ENCODE peak calls at places on chromosomes 5 and 9, in nine cellular contexts. Z, K, W, N, E, U, I, P and B are unnamed samples.

GRCh38 chr5:10896016-10896415 is 135.0 kb upstream of the DAP start:
- DNase-seq in I (no peak), P (no peak), Z (no peak), K (no peak), E (no peak), U (no peak), W (no peak), N (no peak), B (no peak)

GRCh38 chr9:132638240-132638639 is 31.5 kb downstream of the DDX31 start:
- DNase-seq in K (no peak), W (no peak), N (peak), I (no peak), P (peak), E (no peak), U (no peak), Z (no peak), B (peak)

GRCh38 chr9:26947736-26948135 is 694 bp upstream of the PLAA start:
- DNase-seq in N (no peak), I (no peak), K (no peak), P (no peak), Z (no peak), W (no peak), E (peak), U (no peak), B (no peak)

GRCh38 chr5:44225231-44226160 is 163.7 kb downstream of the FGF10 start:
- DNase-seq in P (no peak), N (no peak), K (no peak), E (no peak), I (no peak), Z (no peak), U (peak), W (no peak), B (no peak)

GRCh38 chr9:80678906-80679305 is 1010.4 kb downstream of the TLE1 start:
- DNase-seq in W (no peak), E (no peak), K (no peak), P (no peak), I (no peak), U (no peak), N (no peak), Z (no peak), B (no peak)

GRCh38 chr5:140076142-140076541 is 33.0 kb upstream of the NRG2 start:
- DNase-seq in E (no peak), I (no peak), P (no peak), U (no peak), N (no peak), K (no peak), W (no peak), Z (no peak), B (no peak)

GRCh38 chr5:775960-776861 is 8.3 kb downstream of the ZDHHC11B start:
- DNase-seq in U (no peak), Z (peak), W (no peak), P (no peak), N (no peak), I (no peak), E (no peak), K (no peak), B (no peak)

GRCh38 chr9:121302786-121303185 is 34.8 kb downstream of the GSN start:
- DNase-seq in N (no peak), Z (no peak), U (no peak), K (no peak), P (no peak), E (no peak), W (no peak), I (no peak), B (no peak)

GRCh38 chr9:98848450-98849149 is 41.1 kb downstream of the GALNT12 start:
- DNase-seq in I (peak), P (peak), Z (peak), U (peak), E (peak), N (peak), W (peak), K (peak), B (peak)

GRCh38 chr5:1298067-1298551 is 3.2 kb upstream of the TERT start:
- DNase-seq in I (no peak), N (no peak), Z (peak), E (no peak), P (no peak), U (no peak), K (no peak), W (no peak), B (no peak)

GRCh38 chr9:72400866-72401265 is 35.9 kb upstream of the ZFAND5 start:
- DNase-seq in Z (no peak), N (no peak), U (no peak), K (no peak), I (no peak), W (no peak), P (no peak), E (no peak), B (no peak)

GRCh38 chr5:112419596-112420110 is 576 bp upstream of the EPB41L4A start:
- DNase-seq in E (peak), W (peak), Z (no peak), I (peak), P (no peak), U (peak), N (no peak), K (no peak), B (peak)

GRCh38 chr9:104494808-104495207 is 9.3 kb upstream of the OR13F1 start:
- DNase-seq in I (no peak), K (no peak), W (no peak), P (no peak), U (no peak), Z (no peak), E (peak), N (no peak), B (no peak)

GRCh38 chr9:120574473-120574872 is 5.5 kb downstream of the CDK5RAP2 start:
- DNase-seq in Z (no peak), I (no peak), U (no peak), W (no peak), N (no peak), E (no peak), K (no peak), P (no peak), B (no peak)

GRCh38 chr9:122837266-122837850 is 9.0 kb upstream of the PDCL start:
- DNase-seq in N (no peak), W (no peak), Z (no peak), K (no peak), E (no peak), P (no peak), I (no peak), U (no peak), B (no peak)

GRCh38 chr9:122832194-122832593 is 3.8 kb upstream of the PDCL start:
- DNase-seq in U (no peak), P (no peak), W (no peak), Z (no peak), I (no peak), N (no peak), E (no peak), K (no peak), B (no peak)

GRCh38 chr9:122835313-122835731 is 6.9 kb upstream of the PDCL start:
- DNase-seq in I (no peak), K (no peak), E (peak), Z (no peak), U (no peak), N (no peak), W (no peak), P (no peak), B (no peak)
- TF ChIP-seq CTCF in I (no peak), K (peak), E (peak), Z (no peak), U (no peak), N (peak), W (no peak), P (no peak), B (no peak)

GRCh38 chr9:124855944-124856773 is 2.9 kb downstream of the WDR38 start:
- DNase-seq in U (no peak), Z (no peak), E (peak), I (no peak), K (no peak), N (no peak), P (no peak), W (no peak), B (peak)

GRCh38 chr9:124857533-124858162 is 4.1 kb downstream of the RPL35 start:
- DNase-seq in Z (no peak), E (no peak), N (no peak), U (no peak), P (no peak), W (no peak), K (no peak), I (no peak), B (no peak)

GRCh38 chr9:124860582-124861341 is 995 bp downstream of the RPL35 start:
- DNase-seq in W (no peak), P (no peak), N (no peak), I (no peak), U (no peak), E (no peak), Z (no peak), K (no peak), B (peak)

GRCh38 chr9:124859803-124860581 is 1.8 kb downstream of the RPL35 start:
- DNase-seq in W (no peak), U (no peak), E (no peak), P (no peak), I (no peak), N (no peak), Z (no peak), K (no peak), B (no peak)

DNA sequence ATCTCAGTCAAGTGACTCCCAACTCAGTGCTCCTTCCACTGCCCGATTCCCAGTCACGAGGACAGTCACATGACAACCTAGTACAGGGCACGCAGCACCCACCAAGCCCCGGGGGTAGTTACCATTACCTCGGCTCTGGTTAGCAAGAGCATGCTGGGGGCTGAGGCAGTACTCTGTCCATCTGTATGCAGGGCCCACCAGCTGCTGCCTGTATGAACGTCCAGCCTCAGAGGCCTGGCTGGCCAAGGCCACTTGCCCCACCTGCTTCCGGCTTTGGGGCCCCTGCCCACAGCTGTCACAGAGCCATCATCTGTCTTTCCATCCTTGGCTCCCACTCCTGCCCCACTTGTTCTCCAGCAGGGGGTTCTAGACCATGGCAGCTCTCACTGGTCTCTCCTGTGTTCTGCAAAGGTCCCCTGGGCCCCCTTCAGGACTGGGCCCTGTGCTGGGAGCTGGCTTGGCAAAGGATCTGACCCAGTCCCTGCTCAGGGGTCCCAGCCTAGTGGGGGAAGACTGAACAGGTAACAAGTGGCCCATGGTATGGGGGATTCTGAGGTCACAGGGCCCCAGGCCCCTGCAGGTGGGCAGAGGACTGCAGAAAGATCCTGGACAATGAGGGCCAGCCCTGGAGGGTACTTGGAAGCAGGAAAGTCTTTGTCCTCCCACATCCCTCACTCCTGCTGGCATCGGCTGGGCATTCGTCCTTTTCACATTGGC is 3.3 kb downstream of the RPL35 start:
- DNase-seq in I (no peak), E (no peak), P (no peak), Z (no peak), K (no peak), W (no peak), U (no peak), N (no peak), B (no peak)
- TF ChIP-seq CTCF in I (peak), E (no peak), P (no peak), Z (no peak), K (no peak), W (no peak), U (no peak), N (no peak), B (no peak)

GRCh38 chr5:37506241-37506640 is 127.1 kb downstream of the WDR70 start:
- DNase-seq in P (no peak), U (no peak), N (no peak), Z (no peak), W (no peak), K (no peak), I (no peak), E (no peak), B (no peak)
- TF ChIP-seq CTCF in P (no peak), U (no peak), N (no peak), Z (no peak), W (no peak), K (no peak), I (no peak), E (no peak), B (no peak)

GRCh38 chr5:152593388-152593787 is 188.3 kb upstream of the NMUR2 start:
- DNase-seq in K (no peak), U (no peak), E (no peak), Z (no peak), P (no peak), N (no peak), W (no peak), I (no peak), B (no peak)
- TF ChIP-seq CTCF in K (peak), U (no peak), E (peak), Z (no peak), P (no peak), N (no peak), W (no peak), I (no peak), B (no peak)

GRCh38 chr9:34246453-34246852 is 67.6 kb downstream of the UBAP1 start:
- DNase-seq in Z (no peak), K (no peak), U (no peak), N (no peak), E (no peak), P (no peak), W (no peak), I (no peak), B (peak)
- TF ChIP-seq CTCF in Z (no peak), K (no peak), U (no peak), N (no peak), E (no peak), P (no peak), W (no peak), I (no peak), B (no peak)

GRCh38 chr5:114957384-114957783 is 212.3 kb downstream of the TRIM36 start:
- DNase-seq in U (no peak), W (no peak), N (no peak), K (no peak), E (no peak), Z (no peak), I (no peak), P (no peak), B (no peak)

GRCh38 chr5:114949001-114949400 is 220.7 kb downstream of the TRIM36 start:
- DNase-seq in U (no peak), W (no peak), I (no peak), E (no peak), N (no peak), K (no peak), Z (no peak), P (no peak), B (no peak)

GRCh38 chr5:114952876-114953275 is 216.8 kb downstream of the TRIM36 start:
- DNase-seq in N (no peak), P (no peak), Z (no peak), E (no peak), K (no peak), U (no peak), I (no peak), W (no peak), B (no peak)

DNA sequence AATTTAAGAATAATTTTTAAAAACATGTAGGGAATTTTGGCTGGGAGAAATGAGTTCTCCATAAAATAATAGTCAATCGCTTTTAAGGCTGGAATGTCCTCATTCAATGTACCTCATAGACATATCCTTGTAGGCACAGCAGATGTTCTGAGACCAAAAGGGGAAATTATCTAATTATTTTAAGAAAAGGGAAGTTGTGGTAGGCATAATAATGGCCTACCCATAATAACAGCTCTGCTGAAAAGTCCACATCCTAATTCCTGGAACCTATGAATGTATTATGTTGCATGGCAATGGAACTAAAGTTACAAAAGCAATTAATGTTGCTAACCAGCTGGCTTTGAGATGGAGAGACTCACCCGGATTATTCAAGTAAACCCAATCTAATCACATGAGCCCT is 216.1 kb downstream of the TRIM36 start:
- DNase-seq in K (no peak), E (no peak), I (no peak), W (no peak), N (no peak), Z (no peak), U (no peak), P (no peak), B (no peak)
- TF ChIP-seq CTCF in K (no peak), E (no peak), I (no peak), W (no peak), N (no peak), Z (no peak), U (no peak), P (no peak), B (no peak)

DNA sequence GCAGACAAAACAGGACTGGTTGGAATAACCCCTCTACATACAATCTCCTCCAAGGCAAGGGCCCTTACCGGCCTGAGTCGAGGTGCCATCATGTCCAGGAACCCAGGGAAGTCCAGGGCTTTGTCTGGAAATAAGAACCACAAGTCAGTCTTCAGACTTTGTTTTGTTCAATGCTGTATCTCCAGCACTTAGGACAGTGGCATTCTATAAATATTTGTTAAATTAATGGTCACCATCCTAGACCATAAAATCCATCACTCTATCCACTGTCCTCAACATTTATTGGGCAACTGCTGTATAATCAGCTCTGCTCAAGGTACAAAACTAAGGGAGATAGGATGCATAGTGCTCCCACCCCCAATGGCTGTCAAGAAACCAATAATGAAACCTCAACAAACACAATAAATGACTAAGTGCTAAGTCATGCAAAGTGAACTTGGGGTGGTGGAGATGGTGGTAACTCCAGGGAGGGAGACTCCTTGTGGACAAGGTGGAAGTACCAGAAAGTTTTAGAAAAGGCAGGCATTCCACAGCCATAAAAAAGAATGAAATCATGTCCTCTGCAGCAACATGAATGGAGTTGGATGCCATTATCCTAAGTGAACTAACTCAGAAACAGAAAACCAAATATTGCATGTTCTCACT is 5.0 kb downstream of the RELL2 start:
- DNase-seq in U (no peak), P (no peak), Z (no peak), W (peak), E (no peak), N (no peak), I (peak), K (no peak), B (peak)
- TF ChIP-seq CTCF in U (no peak), P (peak), Z (peak), W (peak), E (no peak), N (peak), I (peak), K (peak), B (peak)

GRCh38 chr5:77319140-77319539 is 108.7 kb downstream of the PDE8B start:
- DNase-seq in E (no peak), K (no peak), P (no peak), U (no peak), Z (no peak), I (no peak), N (no peak), W (no peak), B (no peak)

GRCh38 chr5:77316871-77317661 is 106.6 kb downstream of the PDE8B start:
- DNase-seq in N (no peak), W (no peak), E (no peak), I (peak), Z (no peak), P (no peak), U (no peak), K (no peak), B (peak)

GRCh38 chr5:77322406-77322805 is 111.9 kb downstream of the PDE8B start:
- DNase-seq in E (no peak), W (no peak), K (no peak), U (no peak), I (no peak), P (no peak), Z (no peak), N (no peak), B (no peak)

GRCh38 chr5:77321793-77322394 is 111.4 kb downstream of the PDE8B start:
- DNase-seq in K (no peak), Z (no peak), U (no peak), I (no peak), N (no peak), P (no peak), E (peak), W (no peak), B (no peak)

GRCh38 chr5:77318060-77318459 is 107.6 kb downstream of the PDE8B start:
- DNase-seq in P (no peak), U (no peak), K (no peak), N (no peak), I (no peak), W (no peak), E (no peak), Z (no peak), B (no peak)
- TF ChIP-seq CTCF in P (no peak), U (no peak), K (no peak), N (no peak), I (no peak), W (no peak), E (no peak), Z (no peak), B (no peak)

DNA sequence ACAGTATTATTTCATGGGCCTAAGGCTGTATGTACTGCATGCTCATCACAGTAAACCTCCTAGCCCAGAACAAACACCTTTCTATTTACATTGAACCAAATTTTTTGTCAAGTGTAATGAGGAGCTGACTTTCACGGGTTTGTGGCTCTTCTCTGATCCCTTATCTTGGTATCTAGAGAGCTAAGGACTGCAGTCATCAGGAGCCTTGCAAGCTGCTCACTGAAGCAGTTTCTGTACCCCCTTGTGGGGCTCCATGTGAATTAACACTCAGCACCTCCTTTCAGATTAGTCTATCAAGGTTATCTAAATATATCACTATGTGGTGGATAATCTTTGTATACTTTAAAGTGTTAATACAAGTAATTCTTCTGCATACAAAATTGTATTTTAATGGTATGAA is 108.2 kb downstream of the AUH start:
- DNase-seq in N (no peak), K (no peak), U (no peak), P (no peak), E (no peak), I (no peak), W (no peak), Z (no peak), B (no peak)
- TF ChIP-seq CTCF in N (no peak), K (no peak), U (no peak), P (no peak), E (peak), I (no peak), W (peak), Z (no peak), B (peak)